ENCODE peak calls at places on chromosomes 13 and 19, in ten cellular contexts. One of them, this sample, is unnamed.

GRCh38 chr19:3176715-3177501 is 1.7 kb upstream of the S1PR4 start:
- DNase-seq in lower leg skin: no peak
- DNase-seq in IMR-90: peak; percentile 67
- DNase-seq in right cardiac atrium: no peak
- DNase-seq in effector memory CD4-positive, alpha-beta T cell: peak; percentile 71
- DNase-seq in Panc1: no peak
- DNase-seq in dorsolateral prefrontal cortex: no peak
- DNase-seq in fibroblast of the aortic adventitia: peak; percentile 54
- DNase-seq in fibroblast of mammary gland: peak; percentile 65
- DNase-seq in heart right ventricle: no peak
- DNase-seq in this sample: peak; percentile 62

GRCh38 chr13:44818428-44818827 is 170.8 kb downstream of the NUFIP1 start:
- DNase-seq in lower leg skin: no peak
- DNase-seq in IMR-90: peak; percentile 43
- DNase-seq in right cardiac atrium: no peak
- DNase-seq in effector memory CD4-positive, alpha-beta T cell: no peak
- DNase-seq in Panc1: no peak
- DNase-seq in dorsolateral prefrontal cortex: no peak
- DNase-seq in fibroblast of the aortic adventitia: no peak
- DNase-seq in fibroblast of mammary gland: peak; percentile 33
- DNase-seq in heart right ventricle: no peak
- DNase-seq in this sample: no peak

GRCh38 chr13:106133025-106133424 is 402.4 kb downstream of the EFNB2 start:
- DNase-seq in lower leg skin: no peak
- DNase-seq in IMR-90: peak; percentile 81
- DNase-seq in right cardiac atrium: no peak
- DNase-seq in effector memory CD4-positive, alpha-beta T cell: no peak
- DNase-seq in Panc1: no peak
- DNase-seq in dorsolateral prefrontal cortex: no peak
- DNase-seq in fibroblast of the aortic adventitia: peak; percentile 51
- DNase-seq in fibroblast of mammary gland: peak; percentile 74
- DNase-seq in heart right ventricle: no peak
- DNase-seq in this sample: no peak

GRCh38 chr13:51453308-51453958 is 597 bp upstream of the INTS6 start:
- DNase-seq in lower leg skin: peak; percentile 96
- DNase-seq in IMR-90: no peak
- DNase-seq in right cardiac atrium: peak; percentile 85
- DNase-seq in effector memory CD4-positive, alpha-beta T cell: peak; percentile 72
- DNase-seq in Panc1: no peak
- DNase-seq in dorsolateral prefrontal cortex: peak; percentile 52
- DNase-seq in fibroblast of the aortic adventitia: no peak
- DNase-seq in fibroblast of mammary gland: no peak
- DNase-seq in heart right ventricle: peak; percentile 87
- DNase-seq in this sample: peak; percentile 85

GRCh38 chr13:102142473-102142826 is 259.4 kb downstream of the FGF14 start:
- DNase-seq in lower leg skin: no peak
- DNase-seq in IMR-90: no peak
- DNase-seq in right cardiac atrium: no peak
- DNase-seq in effector memory CD4-positive, alpha-beta T cell: no peak
- DNase-seq in Panc1: no peak
- DNase-seq in dorsolateral prefrontal cortex: no peak
- DNase-seq in fibroblast of the aortic adventitia: no peak
- DNase-seq in fibroblast of mammary gland: no peak
- DNase-seq in heart right ventricle: no peak
- DNase-seq in this sample: no peak

GRCh38 chr19:1379126-1379905 is 4.4 kb upstream of the NDUFS7 start:
- DNase-seq in lower leg skin: no peak
- DNase-seq in IMR-90: no peak
- DNase-seq in right cardiac atrium: no peak
- DNase-seq in effector memory CD4-positive, alpha-beta T cell: no peak
- DNase-seq in Panc1: no peak
- DNase-seq in dorsolateral prefrontal cortex: no peak
- DNase-seq in fibroblast of the aortic adventitia: no peak
- DNase-seq in fibroblast of mammary gland: no peak
- DNase-seq in heart right ventricle: no peak
- DNase-seq in this sample: no peak

GRCh38 chr13:45249662-45250061 is 48.8 kb upstream of the KCTD4 start:
- DNase-seq in lower leg skin: no peak
- DNase-seq in IMR-90: no peak
- DNase-seq in right cardiac atrium: no peak
- DNase-seq in effector memory CD4-positive, alpha-beta T cell: no peak
- DNase-seq in Panc1: no peak
- DNase-seq in dorsolateral prefrontal cortex: no peak
- DNase-seq in fibroblast of the aortic adventitia: no peak
- DNase-seq in fibroblast of mammary gland: no peak
- DNase-seq in heart right ventricle: no peak
- DNase-seq in this sample: no peak

GRCh38 chr13:29523199-29523931 is 72.1 kb downstream of the SLC7A1 start:
- DNase-seq in lower leg skin: no peak
- DNase-seq in IMR-90: no peak
- DNase-seq in right cardiac atrium: peak; percentile 79
- DNase-seq in effector memory CD4-positive, alpha-beta T cell: no peak
- DNase-seq in Panc1: no peak
- DNase-seq in dorsolateral prefrontal cortex: no peak
- DNase-seq in fibroblast of the aortic adventitia: peak; percentile 96
- DNase-seq in fibroblast of mammary gland: peak; percentile 92
- DNase-seq in heart right ventricle: peak; percentile 44
- DNase-seq in this sample: no peak

GRCh38 chr19:29115181-29115580 is 97.8 kb downstream of the UQCRFS1 start:
- DNase-seq in lower leg skin: peak; percentile 70
- DNase-seq in IMR-90: no peak
- DNase-seq in right cardiac atrium: no peak
- DNase-seq in effector memory CD4-positive, alpha-beta T cell: no peak
- DNase-seq in Panc1: no peak
- DNase-seq in dorsolateral prefrontal cortex: no peak
- DNase-seq in fibroblast of the aortic adventitia: no peak
- DNase-seq in fibroblast of mammary gland: no peak
- DNase-seq in heart right ventricle: no peak
- DNase-seq in this sample: no peak

GRCh38 chr19:29106353-29106885 is 106.5 kb downstream of the UQCRFS1 start:
- DNase-seq in lower leg skin: no peak
- DNase-seq in IMR-90: no peak
- DNase-seq in right cardiac atrium: no peak
- DNase-seq in effector memory CD4-positive, alpha-beta T cell: no peak
- DNase-seq in Panc1: no peak
- DNase-seq in dorsolateral prefrontal cortex: no peak
- DNase-seq in fibroblast of the aortic adventitia: no peak
- DNase-seq in fibroblast of mammary gland: no peak
- DNase-seq in heart right ventricle: no peak
- DNase-seq in this sample: no peak

GRCh38 chr19:29113838-29114237 is 99.1 kb downstream of the UQCRFS1 start:
- DNase-seq in lower leg skin: no peak
- DNase-seq in IMR-90: no peak
- DNase-seq in right cardiac atrium: no peak
- DNase-seq in effector memory CD4-positive, alpha-beta T cell: no peak
- DNase-seq in Panc1: no peak
- DNase-seq in dorsolateral prefrontal cortex: no peak
- DNase-seq in fibroblast of the aortic adventitia: no peak
- DNase-seq in fibroblast of mammary gland: no peak
- DNase-seq in heart right ventricle: no peak
- DNase-seq in this sample: no peak

GRCh38 chr19:29107831-29108230 is 105.1 kb downstream of the UQCRFS1 start:
- DNase-seq in lower leg skin: no peak
- DNase-seq in IMR-90: no peak
- DNase-seq in right cardiac atrium: no peak
- DNase-seq in effector memory CD4-positive, alpha-beta T cell: no peak
- DNase-seq in Panc1: no peak
- DNase-seq in dorsolateral prefrontal cortex: no peak
- DNase-seq in fibroblast of the aortic adventitia: no peak
- DNase-seq in fibroblast of mammary gland: no peak
- DNase-seq in heart right ventricle: no peak
- DNase-seq in this sample: no peak

GRCh38 chr19:29111581-29111980 is 101.4 kb downstream of the UQCRFS1 start:
- DNase-seq in lower leg skin: no peak
- DNase-seq in IMR-90: no peak
- DNase-seq in right cardiac atrium: no peak
- DNase-seq in effector memory CD4-positive, alpha-beta T cell: no peak
- DNase-seq in Panc1: no peak
- DNase-seq in dorsolateral prefrontal cortex: no peak
- DNase-seq in fibroblast of the aortic adventitia: no peak
- DNase-seq in fibroblast of mammary gland: no peak
- DNase-seq in heart right ventricle: no peak
- DNase-seq in this sample: no peak
- H3K4me3 ChIP-seq in lower leg skin: no peak overlapping the region
- H3K4me3 ChIP-seq in IMR-90: no peak overlapping the region
- H3K4me3 ChIP-seq in right cardiac atrium: no peak overlapping the region
- H3K4me3 ChIP-seq in effector memory CD4-positive, alpha-beta T cell: no peak overlapping the region
- H3K4me3 ChIP-seq in Panc1: no peak overlapping the region
- H3K4me3 ChIP-seq in dorsolateral prefrontal cortex: no peak overlapping the region
- H3K4me3 ChIP-seq in fibroblast of the aortic adventitia: no peak overlapping the region
- H3K4me3 ChIP-seq in fibroblast of mammary gland: no peak overlapping the region
- H3K4me3 ChIP-seq in heart right ventricle: no peak overlapping the region
- H3K4me3 ChIP-seq in this sample: no peak overlapping the region

GRCh38 chr13:75554981-75555380 is 5.4 kb downstream of the UCHL3 start:
- DNase-seq in lower leg skin: no peak
- DNase-seq in IMR-90: peak; percentile 35
- DNase-seq in right cardiac atrium: no peak
- DNase-seq in effector memory CD4-positive, alpha-beta T cell: no peak
- DNase-seq in Panc1: no peak
- DNase-seq in dorsolateral prefrontal cortex: no peak
- DNase-seq in fibroblast of the aortic adventitia: no peak
- DNase-seq in fibroblast of mammary gland: peak; percentile 57
- DNase-seq in heart right ventricle: no peak
- DNase-seq in this sample: no peak

GRCh38 chr13:75555836-75556235 is 6.2 kb downstream of the UCHL3 start:
- DNase-seq in lower leg skin: no peak
- DNase-seq in IMR-90: no peak
- DNase-seq in right cardiac atrium: no peak
- DNase-seq in effector memory CD4-positive, alpha-beta T cell: no peak
- DNase-seq in Panc1: no peak
- DNase-seq in dorsolateral prefrontal cortex: no peak
- DNase-seq in fibroblast of the aortic adventitia: no peak
- DNase-seq in fibroblast of mammary gland: no peak
- DNase-seq in heart right ventricle: no peak
- DNase-seq in this sample: no peak

GRCh38 chr13:75556961-75557360 is 7.4 kb downstream of the UCHL3 start:
- DNase-seq in lower leg skin: no peak
- DNase-seq in IMR-90: no peak
- DNase-seq in right cardiac atrium: no peak
- DNase-seq in effector memory CD4-positive, alpha-beta T cell: no peak
- DNase-seq in Panc1: no peak
- DNase-seq in dorsolateral prefrontal cortex: no peak
- DNase-seq in fibroblast of the aortic adventitia: no peak
- DNase-seq in fibroblast of mammary gland: no peak
- DNase-seq in heart right ventricle: no peak
- DNase-seq in this sample: no peak

DNA sequence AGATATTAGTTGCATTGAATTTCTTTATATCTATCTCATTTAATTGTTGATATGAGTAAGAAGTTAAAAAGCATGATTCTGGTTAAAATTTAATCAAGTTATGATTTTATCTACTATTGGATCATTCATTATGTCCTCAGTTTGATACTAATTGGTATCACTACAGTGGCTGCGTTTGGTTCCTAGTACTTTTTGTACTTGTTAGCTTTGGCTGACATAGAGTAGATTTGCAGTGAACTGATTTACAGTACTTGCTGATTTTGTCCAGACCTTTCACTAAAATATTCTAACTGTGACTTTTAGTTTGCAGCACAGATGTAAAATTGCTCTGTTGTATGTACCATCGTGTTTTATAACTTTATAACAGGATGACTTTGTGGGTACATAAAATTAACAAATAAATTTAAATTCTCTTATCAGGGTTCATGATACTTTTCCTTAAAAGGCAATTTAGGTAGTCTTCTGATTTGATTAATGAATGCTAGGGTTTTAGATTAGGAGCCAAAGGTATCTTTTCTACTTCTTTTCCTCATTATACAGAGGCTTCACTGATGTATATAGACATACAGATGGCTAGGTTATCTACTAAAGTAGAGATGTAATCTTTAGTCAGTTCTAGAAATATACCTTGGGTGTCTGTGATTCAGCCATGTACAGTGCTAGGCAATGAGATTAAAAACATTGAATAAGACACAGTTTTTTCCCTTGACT is 8.7 kb downstream of the UCHL3 start:
- DNase-seq in lower leg skin: no peak
- DNase-seq in IMR-90: no peak
- DNase-seq in right cardiac atrium: no peak
- DNase-seq in effector memory CD4-positive, alpha-beta T cell: no peak
- DNase-seq in Panc1: no peak
- DNase-seq in dorsolateral prefrontal cortex: no peak
- DNase-seq in fibroblast of the aortic adventitia: peak; percentile 18
- DNase-seq in fibroblast of mammary gland: no peak
- DNase-seq in heart right ventricle: no peak
- DNase-seq in this sample: no peak
- H3K4me3 ChIP-seq in lower leg skin: no peak overlapping the region
- H3K4me3 ChIP-seq in IMR-90: no peak overlapping the region
- H3K4me3 ChIP-seq in right cardiac atrium: no peak overlapping the region
- H3K4me3 ChIP-seq in effector memory CD4-positive, alpha-beta T cell: no peak overlapping the region
- H3K4me3 ChIP-seq in Panc1: no peak overlapping the region
- H3K4me3 ChIP-seq in dorsolateral prefrontal cortex: no peak overlapping the region
- H3K4me3 ChIP-seq in fibroblast of the aortic adventitia: no peak overlapping the region
- H3K4me3 ChIP-seq in fibroblast of mammary gland: no peak overlapping the region
- H3K4me3 ChIP-seq in heart right ventricle: no peak overlapping the region
- H3K4me3 ChIP-seq in this sample: no peak overlapping the region

DNA sequence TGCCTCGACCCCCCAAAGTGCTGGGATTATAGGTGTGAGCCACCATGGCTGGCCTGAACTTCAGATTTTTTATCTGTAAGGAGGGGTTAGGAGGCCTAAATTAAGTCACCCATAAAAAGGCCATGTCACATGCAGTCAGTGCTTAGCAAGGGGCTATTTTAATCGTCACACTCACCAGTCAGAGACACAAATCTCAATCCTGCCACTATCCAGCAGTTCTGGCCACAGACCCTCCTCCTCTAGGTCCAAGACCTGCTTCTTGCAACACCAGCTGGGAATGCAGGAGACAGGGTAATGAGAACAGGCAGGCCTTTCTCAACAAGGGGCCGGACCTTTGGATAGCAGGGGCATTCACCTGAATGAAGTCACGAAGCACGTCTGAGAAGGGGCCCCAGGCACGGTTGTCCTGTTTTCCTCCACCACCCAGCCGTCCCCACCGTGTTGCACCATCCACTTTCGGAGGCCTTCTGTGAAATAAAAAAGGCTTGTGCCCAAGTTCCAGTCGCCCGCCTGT is 1.4 kb downstream of the FBXO27 start:
- DNase-seq in lower leg skin: no peak
- DNase-seq in IMR-90: no peak
- DNase-seq in right cardiac atrium: no peak
- DNase-seq in effector memory CD4-positive, alpha-beta T cell: no peak
- DNase-seq in Panc1: no peak
- DNase-seq in dorsolateral prefrontal cortex: no peak
- DNase-seq in fibroblast of the aortic adventitia: no peak
- DNase-seq in fibroblast of mammary gland: no peak
- DNase-seq in heart right ventricle: no peak
- DNase-seq in this sample: no peak
- H3K4me3 ChIP-seq in lower leg skin: no peak overlapping the region
- H3K4me3 ChIP-seq in IMR-90: no peak overlapping the region
- H3K4me3 ChIP-seq in right cardiac atrium: peak overlapping the region; percentile 36
- H3K4me3 ChIP-seq in effector memory CD4-positive, alpha-beta T cell: peak overlapping the region; percentile 83
- H3K4me3 ChIP-seq in Panc1: peak overlapping the region; percentile 72
- H3K4me3 ChIP-seq in dorsolateral prefrontal cortex: peak overlapping the region; percentile 81
- H3K4me3 ChIP-seq in fibroblast of the aortic adventitia: peak overlapping the region; percentile 5
- H3K4me3 ChIP-seq in fibroblast of mammary gland: no peak overlapping the region
- H3K4me3 ChIP-seq in heart right ventricle: peak overlapping the region; percentile 64
- H3K4me3 ChIP-seq in this sample: peak overlapping the region; percentile 47

DNA sequence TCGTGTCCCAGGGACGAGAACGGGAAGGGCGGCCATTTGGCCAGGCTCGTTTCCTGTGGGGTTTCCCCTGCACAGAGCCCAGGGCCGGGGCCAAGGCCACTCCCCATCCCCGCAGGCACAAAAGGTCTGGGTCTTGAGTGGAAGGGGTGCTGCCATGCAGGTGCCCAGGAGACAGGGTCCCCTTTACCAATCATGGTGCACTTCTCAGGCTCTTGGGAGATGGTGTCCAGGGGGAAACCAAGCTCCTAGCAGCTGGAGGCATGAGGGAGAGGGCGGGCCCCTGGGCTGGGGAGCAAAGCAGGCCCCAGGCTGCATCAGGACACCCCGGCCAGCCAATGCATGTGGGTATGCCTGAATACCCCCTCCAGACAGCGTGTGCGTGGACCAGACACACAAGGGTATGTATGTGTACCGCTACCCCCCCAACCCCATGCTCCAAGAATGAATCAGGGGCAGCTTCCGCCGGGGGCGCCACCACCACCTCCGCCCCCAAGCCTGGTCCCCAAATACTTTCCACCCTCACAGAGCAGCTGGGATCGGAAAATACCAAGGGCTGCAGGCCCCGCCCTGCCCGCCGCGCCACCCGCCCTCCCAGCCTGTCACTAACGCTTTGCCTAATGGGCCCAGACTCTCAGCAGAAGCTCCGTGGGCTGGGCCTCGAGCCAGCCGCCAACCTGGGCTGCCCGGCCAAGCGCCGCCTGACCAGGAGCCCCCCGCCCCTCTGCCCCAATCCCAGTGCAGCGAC is 37.6 kb upstream of the NANOS3 start:
- DNase-seq in lower leg skin: peak; percentile 97
- DNase-seq in IMR-90: peak; percentile 84
- DNase-seq in right cardiac atrium: peak; percentile 96
- DNase-seq in effector memory CD4-positive, alpha-beta T cell: peak; percentile 81
- DNase-seq in Panc1: no peak
- DNase-seq in dorsolateral prefrontal cortex: peak; percentile 68
- DNase-seq in fibroblast of the aortic adventitia: peak; percentile 83
- DNase-seq in fibroblast of mammary gland: peak; percentile 78
- DNase-seq in heart right ventricle: peak; percentile 90
- DNase-seq in this sample: peak; percentile 80
- H3K4me3 ChIP-seq in lower leg skin: peak overlapping the region; percentile 92
- H3K4me3 ChIP-seq in IMR-90: peak overlapping the region; percentile 95
- H3K4me3 ChIP-seq in right cardiac atrium: peak overlapping the region; percentile 97
- H3K4me3 ChIP-seq in effector memory CD4-positive, alpha-beta T cell: peak overlapping the region; percentile 88
- H3K4me3 ChIP-seq in Panc1: peak overlapping the region; percentile 91
- H3K4me3 ChIP-seq in dorsolateral prefrontal cortex: peak overlapping the region; percentile 62
- H3K4me3 ChIP-seq in fibroblast of the aortic adventitia: peak overlapping the region; percentile 97
- H3K4me3 ChIP-seq in fibroblast of mammary gland: peak overlapping the region; percentile 88
- H3K4me3 ChIP-seq in heart right ventricle: peak overlapping the region; percentile 96
- H3K4me3 ChIP-seq in this sample: peak overlapping the region; percentile 63

This sample was measured in CD4-positive, alpha-beta memory T cell.